ENCODE peak calls at places on chromosomes 4 and X, in seven cellular contexts. J is fibroblast of lung, A is H1, G is mammary epithelial cell, E is neuronal stem cell, T is HepG2, Q is neural progenitor cell. L is an unnamed sample.

GRCh38 chrX:16970977-16971376 is 24.5 kb downstream of the REPS2 start:
- DNase-seq in E (no peak), J (peak; percentile 76), A (no peak), G (peak; percentile 82), T (no peak), Q (no peak), L (no peak)

GRCh38 chrX:9566150-9566621 is 101.3 kb downstream of the TBL1X start:
- DNase-seq in G (peak; percentile 54), J (peak; percentile 91), E (no peak), Q (no peak), A (no peak), T (peak; percentile 65), L (peak; percentile 83)

GRCh38 chr4:77095101-77095826 is 19.5 kb upstream of the CCNI start:
- DNase-seq in T (peak; percentile 49), E (peak; percentile 53), Q (peak; percentile 88), G (peak; percentile 53), A (peak; percentile 79), J (peak; percentile 55), L (peak; percentile 84)

GRCh38 chr4:174037049-174037448 is 246.4 kb downstream of the FBXO8 start:
- DNase-seq in T (no peak), E (no peak), Q (no peak), J (no peak), G (no peak), A (no peak), L (no peak)

GRCh38 chr4:175273995-175274753 is 356.0 kb downstream of the ADAM29 start:
- DNase-seq in J (peak; percentile 71), Q (no peak), E (no peak), A (no peak), T (no peak), G (no peak), L (peak; percentile 33)

GRCh38 chrX:150507251-150507856 is 61.1 kb upstream of the MTM1 start:
- DNase-seq in Q (peak; percentile 50), G (no peak), A (peak; percentile 51), J (peak; percentile 18), E (no peak), T (no peak), L (no peak)

GRCh38 chrX:7147431-7147977 is at the start of gene STS:
- DNase-seq in Q (peak; percentile 63), T (no peak), A (peak; percentile 49), G (peak; percentile 27), J (peak; percentile 28), E (peak; percentile 8), L (peak; percentile 77)

GRCh38 chrX:109880629-109881028 is 122.3 kb upstream of the TMEM164 start:
- DNase-seq in E (no peak), G (no peak), T (peak; percentile 60), A (no peak), Q (no peak), J (no peak), L (no peak)

GRCh38 chrX:100731441-100732281 is at the start of gene SYTL4:
- DNase-seq in T (no peak), G (no peak), Q (peak; percentile 57), E (no peak), J (peak; percentile 11), A (peak; percentile 53), L (peak; percentile 28)

GRCh38 chrX:119505945-119506344 is 37.7 kb downstream of the SLC25A5 start:
- DNase-seq in T (peak; percentile 90), J (no peak), Q (no peak), E (no peak), A (no peak), G (no peak), L (no peak)

GRCh38 chr4:112526061-112526460 is 10.1 kb upstream of the NEUROG2 start:
- DNase-seq in Q (no peak), A (no peak), E (no peak), J (peak; percentile 47), T (no peak), G (peak; percentile 20), L (no peak)

DNA sequence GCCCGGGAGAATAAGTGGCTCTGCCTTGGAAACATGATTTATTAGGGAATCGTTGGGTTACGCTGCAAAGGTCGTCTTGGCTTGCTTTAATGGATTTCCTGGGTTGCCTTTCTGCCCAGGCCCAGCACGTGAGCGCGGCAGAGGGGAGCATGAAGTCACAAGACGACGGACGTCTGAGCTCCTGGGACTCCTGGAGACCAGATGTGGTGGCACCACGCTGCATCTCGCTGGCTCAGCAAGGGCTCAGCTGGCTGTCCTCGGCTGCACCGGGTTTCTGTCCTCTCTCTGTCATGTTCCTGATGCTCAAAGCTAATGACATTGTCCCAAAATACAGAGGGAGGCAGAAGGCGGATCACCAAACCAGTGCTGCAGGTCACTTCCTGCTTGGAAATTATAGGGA is 61.1 kb downstream of the C4orf50 start:
- DNase-seq in E (no peak), G (no peak), T (no peak), A (no peak), J (no peak), Q (no peak), L (no peak)
- H3K9ac ChIP-seq in E (no peak overlapping the region), G (no peak overlapping the region), T (no peak overlapping the region), A (no peak overlapping the region), J (no peak overlapping the region), Q (no peak overlapping the region), L (no peak overlapping the region)

GRCh38 chr4:1113311-1114009 is at the start of gene RNF212:
- DNase-seq in Q (peak; percentile 39), T (no peak), A (peak; percentile 80), J (peak; percentile 5), G (no peak), E (no peak), L (no peak)
- H3K4me3 ChIP-seq in Q (peak within 1 kb of the TSS; percentile 27), T (no peak within 1 kb of the TSS), A (peak within 1 kb of the TSS; percentile 60), J (peak within 1 kb of the TSS; percentile 35), G (peak within 1 kb of the TSS; percentile 42), E (no peak within 1 kb of the TSS), L (peak within 1 kb of the TSS; percentile 77)

DNA sequence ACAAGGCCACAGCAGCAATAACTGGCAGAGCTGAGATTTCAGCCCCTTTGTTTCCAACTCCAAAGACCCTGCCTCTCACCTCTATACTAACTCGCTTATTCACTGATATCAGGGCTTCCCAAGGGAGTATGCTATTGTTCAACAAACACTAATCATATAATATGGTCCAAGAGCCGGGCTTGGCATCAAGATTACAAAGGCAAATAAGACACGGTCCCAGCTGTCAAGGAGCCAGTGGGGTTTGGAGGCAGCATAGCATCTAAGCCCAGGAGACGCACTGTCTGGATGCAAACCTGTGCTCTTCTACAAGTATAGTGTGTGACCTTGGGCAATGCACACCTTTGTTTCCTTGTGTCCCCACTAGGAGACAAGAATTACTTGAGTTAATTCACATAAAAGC is 28.7 kb downstream of the PAPSS1 start:
- DNase-seq in G (no peak), J (no peak), A (no peak), Q (no peak), E (no peak), T (no peak), L (no peak)
- H3K27me3 ChIP-seq in G (no peaks in the 10 kb centered on the region), J (no peaks in the 10 kb centered on the region), A (no peaks in the 10 kb centered on the region), Q (no peaks in the 10 kb centered on the region), E (no peaks in the 10 kb centered on the region), T (no peaks in the 10 kb centered on the region), L (no peaks in the 10 kb centered on the region)

DNA sequence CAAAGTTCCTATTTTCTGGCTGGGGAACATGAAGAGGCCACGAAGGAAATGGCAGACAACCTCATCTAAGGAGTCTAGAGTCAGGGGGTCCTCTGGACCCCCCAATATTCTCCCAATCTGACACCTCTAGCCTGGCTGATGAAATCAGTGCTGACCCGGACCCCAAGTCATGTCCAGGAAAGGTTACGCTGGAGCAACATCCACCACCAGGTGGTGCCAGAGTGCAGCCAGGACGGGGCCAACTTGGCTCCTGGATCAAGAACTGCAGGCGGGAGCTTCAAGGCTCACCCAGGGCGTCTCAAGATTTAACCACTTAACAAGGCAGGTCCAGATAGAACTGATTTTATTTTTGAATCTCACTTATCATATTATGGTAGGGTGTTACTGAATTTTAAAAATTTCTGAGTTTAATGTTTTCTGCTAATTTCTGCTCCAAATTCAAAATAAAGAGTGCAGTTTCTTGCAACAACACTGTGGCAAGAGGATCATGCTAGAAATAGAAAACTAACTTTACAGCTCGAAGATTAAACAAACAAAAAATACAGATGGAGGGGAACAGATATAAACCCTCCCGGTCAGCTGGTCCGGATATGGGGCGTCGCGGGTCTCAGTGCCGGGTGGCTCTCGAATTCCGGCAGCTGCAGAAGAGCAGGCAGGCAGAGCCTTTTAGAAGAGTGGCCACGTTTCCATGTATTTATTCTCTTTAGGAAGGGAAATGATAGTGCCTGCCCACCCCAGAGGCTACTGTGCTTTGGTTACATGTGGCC is 135.5 kb downstream of the AFAP1 start:
- DNase-seq in G (peak; percentile 51), J (peak; percentile 70), A (peak; percentile 96), T (peak; percentile 62), E (peak; percentile 75), Q (peak; percentile 89), L (peak; percentile 93)
- H3K9ac ChIP-seq in G (no peak overlapping the region), J (no peak overlapping the region), A (no peak overlapping the region), T (no peak overlapping the region), E (no peak overlapping the region), Q (no peak overlapping the region), L (peak overlapping the region; percentile 9)

L was measured in adipocyte.